ENCODE peak calls at places on chromosomes 12 and 14, in seven cellular contexts. N is kidney; L is effector memory CD4-positive, alpha-beta T cell; B is Caco-2; S is tibial artery; O is transverse colon; J is lung. F is an unnamed sample.

GRCh38 chr14:103123634-103124500 is 606 bp downstream of the TNFAIP2 start:
- DNase-seq in S (peak; percentile 81), N (peak; percentile 91), L (no peak), O (no peak), J (peak; percentile 56), B (no peak), F (peak; percentile 51)

GRCh38 chr12:6092784-6093722 is 31.4 kb downstream of the VWF start:
- DNase-seq in L (no peak), S (peak; percentile 88), N (peak; percentile 83), O (peak; percentile 45), B (peak; percentile 58), J (peak; percentile 78), F (peak; percentile 33)

GRCh38 chr12:132172619-132173018 is 28.4 kb downstream of the NOC4L start:
- DNase-seq in O (no peak), S (no peak), N (peak; percentile 72), L (no peak), J (no peak), B (no peak), F (peak; percentile 4)

GRCh38 chr14:99210333-99210732 is 61.7 kb downstream of the BCL11B start:
- DNase-seq in L (no peak), N (no peak), S (no peak), B (no peak), J (no peak), O (no peak), F (no peak)

GRCh38 chr14:64746298-64747250 is 42.4 kb downstream of the PLEKHG3 start:
- DNase-seq in S (no peak), B (no peak), O (no peak), L (no peak), N (no peak), J (no peak), F (no peak)

GRCh38 chr14:91861091-91861490 is 6.2 kb downstream of the TC2N start:
- DNase-seq in L (no peak), O (no peak), N (no peak), S (no peak), B (no peak), J (no peak), F (no peak)

GRCh38 chr12:124904306-124905098 is 9.9 kb downstream of the UBC start:
- DNase-seq in L (no peak), O (peak; percentile 86), N (peak; percentile 96), J (peak; percentile 70), B (peak; percentile 73), S (peak; percentile 96), F (peak; percentile 79)

GRCh38 chr12:103269962-103270361 is 225.8 kb downstream of the C12orf42 start:
- DNase-seq in L (no peak), O (no peak), S (no peak), J (no peak), B (no peak), N (no peak), F (no peak)

GRCh38 chr12:93166891-93167307 is 210.8 kb upstream of the NUDT4 start:
- DNase-seq in B (no peak), N (no peak), J (no peak), O (no peak), S (no peak), L (no peak), F (no peak)

GRCh38 chr14:39372656-39373055 is 59.6 kb downstream of the FBXO33 start:
- DNase-seq in B (no peak), N (no peak), S (no peak), O (no peak), L (no peak), J (no peak), F (no peak)

GRCh38 chr14:22882529-22883190 is 362 bp upstream of the REM2 start:
- DNase-seq in B (peak; percentile 48), N (no peak), L (peak; percentile 18), J (peak; percentile 48), S (peak; percentile 48), O (peak; percentile 55), F (no peak)

GRCh38 chr14:33062476-33062875 is 123.8 kb downstream of the NPAS3 start:
- DNase-seq in N (no peak), B (no peak), S (no peak), J (no peak), O (no peak), L (no peak), F (no peak)

GRCh38 chr12:73798523-73798922 is 739.1 kb upstream of the ATXN7L3B start:
- DNase-seq in L (no peak), N (no peak), J (no peak), B (no peak), S (no peak), O (no peak), F (no peak)

GRCh38 chr12:110537605-110538409 is 35.7 kb downstream of the RAD9B start:
- DNase-seq in L (no peak), N (peak; percentile 86), J (peak; percentile 82), O (peak; percentile 44), B (no peak), S (peak; percentile 75), F (peak; percentile 55)

GRCh38 chr14:74905595-74906142 is 17.4 kb downstream of the RPS6KL1 start:
- DNase-seq in L (peak; percentile 59), J (peak; percentile 74), B (peak; percentile 83), S (peak; percentile 81), N (peak; percentile 87), O (peak; percentile 77), F (peak; percentile 71)

GRCh38 chr12:49032679-49033447 is 14.3 kb upstream of the PRKAG1 start:
- DNase-seq in O (no peak), J (no peak), L (no peak), S (no peak), N (peak; percentile 56), B (no peak), F (no peak)

GRCh38 chr12:81034926-81035325 is 43.0 kb upstream of the ACSS3 start:
- DNase-seq in B (no peak), L (no peak), N (no peak), O (no peak), J (no peak), S (no peak), F (no peak)

GRCh38 chr14:35940291-35940690 is 114.2 kb downstream of the BRMS1L start:
- DNase-seq in O (no peak), L (no peak), B (no peak), N (no peak), S (no peak), J (no peak), F (no peak)

GRCh38 chr12:72549184-72549583 is 277.0 kb downstream of the TRHDE start:
- DNase-seq in N (no peak), B (no peak), S (no peak), O (no peak), L (no peak), J (no peak), F (no peak)

GRCh38 chr12:6538420-6539275 is 4.3 kb downstream of the GAPDH start:
- DNase-seq in B (no peak), J (no peak), S (no peak), N (no peak), L (no peak), O (no peak), F (no peak)

GRCh38 chr12:7788316-7788689 is 899 bp upstream of the NANOG start:
- DNase-seq in S (no peak), L (no peak), O (no peak), J (no peak), B (no peak), N (no peak), F (no peak)

GRCh38 chr14:21910260-21910659 is 236.6 kb upstream of the OR4E1 start:
- DNase-seq in B (no peak), N (no peak), L (no peak), S (no peak), J (no peak), O (no peak), F (no peak)

GRCh38 chr12:638948-639557 is 24.2 kb downstream of the NINJ2 start:
- DNase-seq in S (no peak), O (no peak), J (no peak), L (no peak), B (no peak), N (no peak), F (no peak)

GRCh38 chr14:30935445-30935844 is 61.1 kb downstream of the COCH start:
- DNase-seq in L (no peak), N (no peak), O (no peak), J (no peak), B (no peak), S (no peak), F (no peak)

GRCh38 chr14:68235011-68235410 is 415.4 kb downstream of the RAD51B start:
- DNase-seq in J (no peak), S (no peak), O (no peak), N (no peak), B (no peak), L (no peak), F (no peak)

GRCh38 chr14:105858676-105859025 is 332.3 kb downstream of the TMEM121 start:
- DNase-seq in S (peak; percentile 48), N (no peak), J (no peak), O (peak; percentile 4), L (no peak), B (no peak), F (no peak)
- H3K9me3 ChIP-seq in S (no peaks in the 10 kb centered on the region), N (no peaks in the 10 kb centered on the region), J (no peaks in the 10 kb centered on the region), O (no peaks in the 10 kb centered on the region), L (no peaks in the 10 kb centered on the region), B (no peaks in the 10 kb centered on the region), F (no peaks in the 10 kb centered on the region)

GRCh38 chr12:10557766-10558165 is 52.1 kb downstream of the EIF2S3B start:
- DNase-seq in N (no peak), B (no peak), S (no peak), J (no peak), O (no peak), L (no peak), F (no peak)

GRCh38 chr12:10557329-10557728 is 51.6 kb downstream of the EIF2S3B start:
- DNase-seq in N (no peak), O (no peak), B (no peak), L (no peak), J (no peak), S (no peak), F (no peak)

GRCh38 chr12:10559241-10559640 is 53.6 kb downstream of the EIF2S3B start:
- DNase-seq in N (no peak), J (no peak), L (no peak), O (no peak), B (no peak), S (no peak), F (no peak)

GRCh38 chr12:10554971-10555481 is 49.3 kb downstream of the EIF2S3B start:
- DNase-seq in O (no peak), L (no peak), B (no peak), J (no peak), N (no peak), S (no peak), F (no peak)

DNA sequence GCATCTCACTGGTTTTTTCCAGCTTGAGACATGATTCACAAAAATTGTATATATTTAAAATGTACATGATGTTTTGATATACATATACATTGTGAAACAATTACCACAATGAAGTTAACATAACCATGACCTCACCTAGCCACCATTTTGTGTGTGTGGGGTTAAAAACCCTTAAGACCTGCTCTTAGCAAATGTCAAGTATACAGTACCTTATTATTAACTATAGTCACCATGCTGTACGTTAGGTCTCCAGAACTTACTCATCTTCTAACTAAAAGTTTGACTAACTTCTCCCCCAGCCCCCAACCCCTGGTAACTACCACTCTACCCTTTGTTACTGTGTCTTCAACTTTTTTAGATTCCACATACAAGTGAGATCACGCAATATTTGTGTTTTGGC is 52.6 kb downstream of the EIF2S3B start:
- DNase-seq in J (no peak), O (no peak), S (no peak), L (no peak), B (no peak), N (no peak), F (no peak)
- H3K9me3 ChIP-seq in J (no peaks in the 10 kb centered on the region), O (no peaks in the 10 kb centered on the region), S (no peaks in the 10 kb centered on the region), L (no peaks in the 10 kb centered on the region), B (no peaks in the 10 kb centered on the region), N (peaks cover under 1% of the 10 kb centered on the region), F (no peaks in the 10 kb centered on the region)

GRCh38 chr12:37543131-37543965 is 773.2 kb upstream of the ALG10B start:
- DNase-seq in O (no peak), B (no peak), N (no peak), L (no peak), S (no peak), J (no peak), F (no peak)
- H3K9me3 ChIP-seq in O (no peaks in the 10 kb centered on the region), B (no peaks in the 10 kb centered on the region), N (no peaks in the 10 kb centered on the region), L (no peaks in the 10 kb centered on the region), S (no peaks in the 10 kb centered on the region), J (peaks cover 37% of the 10 kb centered on the region), F (peaks cover 4% of the 10 kb centered on the region)

GRCh38 chr12:2336409-2336829 is 283.6 kb downstream of the CACNA1C start:
- DNase-seq in L (no peak), S (peak; percentile 79), J (no peak), N (no peak), O (no peak), B (no peak), F (no peak)
- H3K9me3 ChIP-seq in L (no peaks in the 10 kb centered on the region), S (no peaks in the 10 kb centered on the region), J (peaks cover 2% of the 10 kb centered on the region), N (no peaks in the 10 kb centered on the region), O (no peaks in the 10 kb centered on the region), B (no peaks in the 10 kb centered on the region), F (no peaks in the 10 kb centered on the region)